ENCODE peak calls at places on chromosomes 12 and 14, in nine cellular contexts. One of them, this sample, is unnamed.

GRCh38 chr14:60094306-60094897 is 2.7 kb downstream of the PCNX4 start:
- DNase-seq in endothelial cell: peak; percentile 11
- DNase-seq in astrocyte: peak; percentile 84
- DNase-seq in GM06990: no peak
- DNase-seq in breast epithelium: no peak
- DNase-seq in left lung: no peak
- DNase-seq in progenitor cell of endocrine pancreas: no peak
- DNase-seq in PC-3: peak; percentile 87
- DNase-seq in spleen: peak; percentile 63
- DNase-seq in this sample: no peak

GRCh38 chr12:54017845-54018607 is 9.2 kb downstream of the HOXC8 start:
- DNase-seq in GM06990: peak; percentile 96
- DNase-seq in astrocyte: no peak
- DNase-seq in endothelial cell: peak; percentile 66
- DNase-seq in spleen: peak; percentile 93
- DNase-seq in progenitor cell of endocrine pancreas: no peak
- DNase-seq in breast epithelium: peak; percentile 92
- DNase-seq in PC-3: peak; percentile 86
- DNase-seq in left lung: peak; percentile 88
- DNase-seq in this sample: peak; percentile 96

GRCh38 chr14:93044601-93045000 is 71.1 kb downstream of the ITPK1 start:
- DNase-seq in progenitor cell of endocrine pancreas: no peak
- DNase-seq in spleen: peak; percentile 88
- DNase-seq in endothelial cell: no peak
- DNase-seq in left lung: peak; percentile 86
- DNase-seq in breast epithelium: no peak
- DNase-seq in GM06990: no peak
- DNase-seq in astrocyte: no peak
- DNase-seq in PC-3: no peak
- DNase-seq in this sample: no peak

GRCh38 chr12:40002178-40003169 is 103.4 kb downstream of the SLC2A13 start:
- DNase-seq in endothelial cell: no peak
- DNase-seq in PC-3: peak; percentile 4
- DNase-seq in breast epithelium: no peak
- DNase-seq in progenitor cell of endocrine pancreas: no peak
- DNase-seq in astrocyte: no peak
- DNase-seq in left lung: no peak
- DNase-seq in GM06990: no peak
- DNase-seq in spleen: no peak
- DNase-seq in this sample: no peak

GRCh38 chr12:54650409-54650808 is 2.2 kb upstream of the DCD start:
- DNase-seq in spleen: no peak
- DNase-seq in left lung: no peak
- DNase-seq in endothelial cell: no peak
- DNase-seq in progenitor cell of endocrine pancreas: no peak
- DNase-seq in PC-3: peak; percentile 20
- DNase-seq in breast epithelium: no peak
- DNase-seq in astrocyte: no peak
- DNase-seq in GM06990: no peak
- DNase-seq in this sample: peak; percentile 43

GRCh38 chr14:92755495-92755894 is 7.1 kb upstream of the LGMN start:
- DNase-seq in PC-3: no peak
- DNase-seq in left lung: no peak
- DNase-seq in endothelial cell: no peak
- DNase-seq in breast epithelium: no peak
- DNase-seq in progenitor cell of endocrine pancreas: no peak
- DNase-seq in astrocyte: no peak
- DNase-seq in GM06990: no peak
- DNase-seq in spleen: no peak
- DNase-seq in this sample: peak; percentile 17

GRCh38 chr14:70821916-70822705 is 12.8 kb upstream of the MAP3K9 start:
- DNase-seq in left lung: peak; percentile 93
- DNase-seq in PC-3: peak; percentile 41
- DNase-seq in breast epithelium: no peak
- DNase-seq in GM06990: peak; percentile 60
- DNase-seq in progenitor cell of endocrine pancreas: peak; percentile 28
- DNase-seq in astrocyte: peak; percentile 54
- DNase-seq in endothelial cell: peak; percentile 46
- DNase-seq in spleen: peak; percentile 89
- DNase-seq in this sample: peak; percentile 50

GRCh38 chr14:101839661-101840060 is 78.2 kb downstream of the PPP2R5C start:
- DNase-seq in endothelial cell: no peak
- DNase-seq in left lung: no peak
- DNase-seq in progenitor cell of endocrine pancreas: no peak
- DNase-seq in spleen: no peak
- DNase-seq in PC-3: no peak
- DNase-seq in astrocyte: no peak
- DNase-seq in GM06990: no peak
- DNase-seq in breast epithelium: no peak
- DNase-seq in this sample: no peak

GRCh38 chr14:104724981-104725771 is 1.1 kb downstream of the ADSS1 start:
- DNase-seq in breast epithelium: no peak
- DNase-seq in GM06990: no peak
- DNase-seq in astrocyte: no peak
- DNase-seq in spleen: no peak
- DNase-seq in endothelial cell: peak; percentile 50
- DNase-seq in progenitor cell of endocrine pancreas: no peak
- DNase-seq in PC-3: peak; percentile 32
- DNase-seq in left lung: no peak
- DNase-seq in this sample: no peak

DNA sequence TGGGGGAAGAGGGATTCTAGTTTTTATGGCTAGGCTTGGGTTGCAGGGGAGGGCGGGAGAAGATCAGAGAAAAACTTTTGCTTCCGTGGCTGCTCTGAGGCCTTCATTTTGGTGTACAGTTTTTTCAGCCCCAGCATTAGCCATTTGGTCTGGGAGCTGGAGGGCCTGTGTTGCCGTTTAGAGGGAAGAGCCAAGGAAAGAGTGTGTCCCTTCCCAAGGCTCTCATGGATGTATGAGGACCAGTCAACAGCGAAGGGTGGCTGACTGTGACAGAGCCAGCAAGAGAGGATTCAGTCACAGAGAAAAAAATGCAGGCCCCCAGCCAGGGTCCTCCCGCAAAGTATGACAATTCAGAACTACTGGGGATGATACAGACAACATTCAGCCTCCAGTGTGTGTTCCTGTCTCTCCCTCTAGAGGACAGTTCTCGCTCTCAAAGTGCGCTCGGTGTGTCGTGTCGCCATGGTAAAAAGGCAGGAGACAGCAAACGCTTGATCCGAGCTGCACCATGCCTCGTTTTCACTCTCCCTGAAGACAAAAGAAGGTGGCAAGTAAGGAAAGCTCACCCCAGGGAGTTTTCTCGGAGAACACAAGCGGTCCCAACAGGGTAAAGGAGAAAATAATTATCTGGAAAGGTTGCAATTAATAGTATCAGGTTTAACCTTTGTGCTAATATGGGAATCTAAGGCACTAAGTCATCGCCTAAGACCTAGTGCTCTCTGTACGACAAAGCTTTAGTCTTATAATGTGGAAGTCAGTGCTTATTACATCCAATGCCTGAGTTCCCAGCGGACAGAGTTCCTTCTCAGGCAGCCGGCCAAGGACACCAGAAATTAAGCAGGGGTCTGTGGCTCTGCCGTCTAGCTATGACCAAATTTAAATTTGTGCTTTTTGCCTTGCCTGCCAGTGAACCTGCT is 157.3 kb upstream of the PLXNC1 start:
- DNase-seq in PC-3: no peak
- DNase-seq in spleen: no peak
- DNase-seq in GM06990: no peak
- DNase-seq in progenitor cell of endocrine pancreas: no peak
- DNase-seq in left lung: no peak
- DNase-seq in astrocyte: peak; percentile 47
- DNase-seq in endothelial cell: peak; percentile 21
- DNase-seq in breast epithelium: no peak
- DNase-seq in this sample: no peak
- TF ChIP-seq CTCF in PC-3: no peak
- TF ChIP-seq CTCF in spleen: no peak
- TF ChIP-seq CTCF in GM06990: no peak
- TF ChIP-seq CTCF in progenitor cell of endocrine pancreas: peak; percentile 32
- TF ChIP-seq CTCF in left lung: no peak
- TF ChIP-seq CTCF in astrocyte: peak; percentile 42
- TF ChIP-seq CTCF in endothelial cell: no peak
- TF ChIP-seq CTCF in breast epithelium: peak; percentile 15
- TF ChIP-seq CTCF in this sample: no peak

GRCh38 chr12:16361142-16361783 is 13.8 kb downstream of the MGST1 start:
- DNase-seq in progenitor cell of endocrine pancreas: no peak
- DNase-seq in left lung: no peak
- DNase-seq in endothelial cell: no peak
- DNase-seq in breast epithelium: no peak
- DNase-seq in GM06990: no peak
- DNase-seq in astrocyte: no peak
- DNase-seq in PC-3: no peak
- DNase-seq in spleen: no peak
- DNase-seq in this sample: no peak

GRCh38 chr12:16358896-16359295 is 11.5 kb downstream of the MGST1 start:
- DNase-seq in left lung: no peak
- DNase-seq in GM06990: no peak
- DNase-seq in progenitor cell of endocrine pancreas: no peak
- DNase-seq in spleen: no peak
- DNase-seq in astrocyte: no peak
- DNase-seq in endothelial cell: no peak
- DNase-seq in PC-3: no peak
- DNase-seq in breast epithelium: no peak
- DNase-seq in this sample: no peak

GRCh38 chr12:16362550-16362949 is 15.1 kb downstream of the MGST1 start:
- DNase-seq in breast epithelium: no peak
- DNase-seq in GM06990: no peak
- DNase-seq in progenitor cell of endocrine pancreas: no peak
- DNase-seq in PC-3: no peak
- DNase-seq in left lung: no peak
- DNase-seq in spleen: no peak
- DNase-seq in astrocyte: no peak
- DNase-seq in endothelial cell: no peak
- DNase-seq in this sample: no peak

DNA sequence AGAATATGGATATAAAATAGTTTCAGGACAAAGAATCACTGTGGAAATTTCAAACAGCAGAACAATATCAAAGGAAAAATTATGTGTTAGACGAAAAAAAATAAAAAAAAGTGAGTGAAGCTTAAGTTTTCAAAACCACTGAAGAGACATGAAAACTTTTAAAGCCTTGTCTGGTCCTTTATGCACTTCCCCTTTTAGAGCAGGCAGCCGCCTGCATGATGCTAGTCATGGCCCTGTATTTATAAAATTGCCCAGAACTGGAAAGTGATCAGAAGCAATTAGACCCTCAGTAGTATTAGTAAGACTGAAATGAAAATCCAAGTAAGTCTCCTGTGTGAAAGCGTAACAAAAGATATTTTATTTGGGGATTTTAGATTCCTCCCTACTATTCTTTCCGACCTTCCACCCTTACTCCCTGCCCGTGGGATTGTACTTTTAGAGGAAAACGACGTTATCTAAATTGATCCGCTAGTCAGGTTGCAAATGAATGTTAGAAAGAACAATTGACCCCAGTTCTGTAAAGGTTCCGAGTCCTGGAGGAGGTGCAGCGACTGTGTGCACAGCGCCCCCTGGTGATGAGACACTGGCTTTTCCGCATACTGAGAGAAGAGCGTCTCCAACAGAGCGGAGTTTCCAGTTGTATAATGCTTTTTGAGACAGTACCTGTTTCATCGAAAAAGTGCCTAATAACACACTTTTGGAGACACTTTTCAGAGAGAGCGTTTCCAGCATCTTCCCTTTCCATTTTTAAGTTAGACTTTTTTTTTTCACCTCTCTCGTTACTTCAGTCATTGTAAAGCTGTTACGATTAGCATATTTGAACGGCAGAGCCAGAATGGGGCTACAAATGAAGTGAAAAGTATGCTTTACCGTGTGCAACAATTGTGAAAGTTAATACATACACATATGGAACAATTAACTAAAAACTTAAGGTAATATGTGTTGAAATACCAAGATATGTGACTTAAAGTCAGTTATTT is 12.4 kb downstream of the MGST1 start:
- DNase-seq in progenitor cell of endocrine pancreas: peak; percentile 37
- DNase-seq in astrocyte: peak; percentile 11
- DNase-seq in PC-3: peak; percentile 62
- DNase-seq in GM06990: no peak
- DNase-seq in breast epithelium: no peak
- DNase-seq in left lung: peak; percentile 86
- DNase-seq in endothelial cell: peak; percentile 81
- DNase-seq in spleen: peak; percentile 86
- DNase-seq in this sample: peak; percentile 66
- TF ChIP-seq CTCF in progenitor cell of endocrine pancreas: peak; percentile 86
- TF ChIP-seq CTCF in astrocyte: peak; percentile 60
- TF ChIP-seq CTCF in PC-3: peak; percentile 87
- TF ChIP-seq CTCF in GM06990: peak; percentile 42
- TF ChIP-seq CTCF in breast epithelium: peak; percentile 52
- TF ChIP-seq CTCF in left lung: peak; percentile 73
- TF ChIP-seq CTCF in endothelial cell: peak; percentile 88
- TF ChIP-seq CTCF in spleen: peak; percentile 58
- TF ChIP-seq CTCF in this sample: peak; percentile 70

GRCh38 chr12:132326646-132327045 is 2.7 kb downstream of the GALNT9 start:
- DNase-seq in GM06990: no peak
- DNase-seq in left lung: no peak
- DNase-seq in endothelial cell: no peak
- DNase-seq in astrocyte: no peak
- DNase-seq in progenitor cell of endocrine pancreas: no peak
- DNase-seq in spleen: no peak
- DNase-seq in PC-3: no peak
- DNase-seq in breast epithelium: no peak
- DNase-seq in this sample: peak; percentile 30
- TF ChIP-seq CTCF in GM06990: no peak
- TF ChIP-seq CTCF in left lung: no peak
- TF ChIP-seq CTCF in endothelial cell: no peak
- TF ChIP-seq CTCF in astrocyte: no peak
- TF ChIP-seq CTCF in progenitor cell of endocrine pancreas: no peak
- TF ChIP-seq CTCF in spleen: no peak
- TF ChIP-seq CTCF in PC-3: no peak
- TF ChIP-seq CTCF in breast epithelium: no peak
- TF ChIP-seq CTCF in this sample: no peak

GRCh38 chr12:124856132-124856841 is 7.4 kb downstream of the SCARB1 start:
- DNase-seq in spleen: no peak
- DNase-seq in progenitor cell of endocrine pancreas: no peak
- DNase-seq in endothelial cell: no peak
- DNase-seq in PC-3: no peak
- DNase-seq in GM06990: no peak
- DNase-seq in left lung: no peak
- DNase-seq in breast epithelium: no peak
- DNase-seq in astrocyte: no peak
- DNase-seq in this sample: no peak

GRCh38 chr12:124855275-124855957 is 8.2 kb downstream of the SCARB1 start:
- DNase-seq in breast epithelium: no peak
- DNase-seq in PC-3: no peak
- DNase-seq in spleen: no peak
- DNase-seq in progenitor cell of endocrine pancreas: no peak
- DNase-seq in endothelial cell: no peak
- DNase-seq in astrocyte: no peak
- DNase-seq in GM06990: no peak
- DNase-seq in left lung: no peak
- DNase-seq in this sample: no peak

GRCh38 chr12:124853781-124854636 is 9.7 kb downstream of the SCARB1 start:
- DNase-seq in GM06990: no peak
- DNase-seq in breast epithelium: no peak
- DNase-seq in endothelial cell: no peak
- DNase-seq in spleen: no peak
- DNase-seq in astrocyte: no peak
- DNase-seq in left lung: no peak
- DNase-seq in progenitor cell of endocrine pancreas: no peak
- DNase-seq in PC-3: no peak
- DNase-seq in this sample: no peak

GRCh38 chr12:124852911-124853441 is 10.7 kb downstream of the SCARB1 start:
- DNase-seq in endothelial cell: no peak
- DNase-seq in GM06990: no peak
- DNase-seq in breast epithelium: no peak
- DNase-seq in spleen: no peak
- DNase-seq in progenitor cell of endocrine pancreas: no peak
- DNase-seq in left lung: no peak
- DNase-seq in PC-3: no peak
- DNase-seq in astrocyte: no peak
- DNase-seq in this sample: no peak

GRCh38 chr12:124854637-124855184 is 9.0 kb downstream of the SCARB1 start:
- DNase-seq in spleen: no peak
- DNase-seq in left lung: no peak
- DNase-seq in GM06990: no peak
- DNase-seq in breast epithelium: no peak
- DNase-seq in astrocyte: no peak
- DNase-seq in endothelial cell: no peak
- DNase-seq in PC-3: no peak
- DNase-seq in progenitor cell of endocrine pancreas: no peak
- DNase-seq in this sample: no peak
- TF ChIP-seq CTCF in spleen: no peak
- TF ChIP-seq CTCF in left lung: no peak
- TF ChIP-seq CTCF in GM06990: no peak
- TF ChIP-seq CTCF in breast epithelium: no peak
- TF ChIP-seq CTCF in astrocyte: no peak
- TF ChIP-seq CTCF in endothelial cell: no peak
- TF ChIP-seq CTCF in PC-3: no peak
- TF ChIP-seq CTCF in progenitor cell of endocrine pancreas: no peak
- TF ChIP-seq CTCF in this sample: no peak